ENCODE peak calls at places on chromosomes 6 and 20, in eight cellular contexts. One of them, this sample, is unnamed.

GRCh38 chr6:71199796-71200195 is 88.8 kb upstream of the OGFRL1 start:
- DNase-seq in NAMALWA: no peak
- DNase-seq in NCI-H510A: no peak
- DNase-seq in ACHN: no peak
- DNase-seq in GOT3: no peak
- DNase-seq in fibroblast of lung: no peak
- DNase-seq in amygdala: no peak
- DNase-seq in GDM1: no peak
- DNase-seq in this sample: no peak

GRCh38 chr6:34610819-34611477 is 54.8 kb upstream of the SPDEF start:
- DNase-seq in NAMALWA: no peak
- DNase-seq in NCI-H510A: no peak
- DNase-seq in ACHN: no peak
- DNase-seq in GOT3: no peak
- DNase-seq in fibroblast of lung: peak
- DNase-seq in amygdala: no peak
- DNase-seq in GDM1: no peak
- DNase-seq in this sample: no peak

GRCh38 chr6:24838994-24839393 is 40.3 kb upstream of the ARMH2 start:
- DNase-seq in NAMALWA: no peak
- DNase-seq in NCI-H510A: no peak
- DNase-seq in ACHN: no peak
- DNase-seq in GOT3: no peak
- DNase-seq in fibroblast of lung: no peak
- DNase-seq in amygdala: no peak
- DNase-seq in GDM1: no peak
- DNase-seq in this sample: peak

GRCh38 chr6:26520840-26521484 is 17.2 kb upstream of the HMGN4 start:
- DNase-seq in NAMALWA: peak
- DNase-seq in NCI-H510A: peak
- DNase-seq in ACHN: peak
- DNase-seq in GOT3: peak
- DNase-seq in fibroblast of lung: peak
- DNase-seq in amygdala: peak
- DNase-seq in GDM1: peak
- DNase-seq in this sample: peak

GRCh38 chr6:169847141-169847674 is 95.8 kb downstream of the ERMARD start:
- DNase-seq in NAMALWA: no peak
- DNase-seq in NCI-H510A: no peak
- DNase-seq in ACHN: no peak
- DNase-seq in GOT3: no peak
- DNase-seq in fibroblast of lung: no peak
- DNase-seq in amygdala: no peak
- DNase-seq in GDM1: no peak
- DNase-seq in this sample: no peak

GRCh38 chr20:38828514-38829295 is 23.2 kb downstream of the PPP1R16B start:
- DNase-seq in NAMALWA: no peak
- DNase-seq in NCI-H510A: no peak
- DNase-seq in ACHN: no peak
- DNase-seq in GOT3: no peak
- DNase-seq in fibroblast of lung: no peak
- DNase-seq in amygdala: no peak
- DNase-seq in GDM1: no peak
- DNase-seq in this sample: no peak

GRCh38 chr20:33549229-33549628 is 59.3 kb downstream of the CBFA2T2 start:
- DNase-seq in NAMALWA: no peak
- DNase-seq in NCI-H510A: no peak
- DNase-seq in ACHN: no peak
- DNase-seq in GOT3: no peak
- DNase-seq in fibroblast of lung: no peak
- DNase-seq in amygdala: no peak
- DNase-seq in GDM1: no peak
- DNase-seq in this sample: no peak

GRCh38 chr20:49172413-49172812 is 15.7 kb downstream of the STAU1 start:
- DNase-seq in NAMALWA: no peak
- DNase-seq in NCI-H510A: no peak
- DNase-seq in ACHN: no peak
- DNase-seq in GOT3: no peak
- DNase-seq in fibroblast of lung: no peak
- DNase-seq in amygdala: no peak
- DNase-seq in GDM1: no peak
- DNase-seq in this sample: no peak

GRCh38 chr6:11236351-11236750 is 3.9 kb upstream of the NEDD9 start:
- DNase-seq in NAMALWA: peak
- DNase-seq in NCI-H510A: no peak
- DNase-seq in ACHN: no peak
- DNase-seq in GOT3: no peak
- DNase-seq in fibroblast of lung: no peak
- DNase-seq in amygdala: no peak
- DNase-seq in GDM1: no peak
- DNase-seq in this sample: no peak

GRCh38 chr6:7615611-7616383 is 25.8 kb downstream of the SNRNP48 start:
- DNase-seq in NAMALWA: peak
- DNase-seq in NCI-H510A: peak
- DNase-seq in ACHN: peak
- DNase-seq in GOT3: no peak
- DNase-seq in fibroblast of lung: peak
- DNase-seq in amygdala: no peak
- DNase-seq in GDM1: no peak
- DNase-seq in this sample: no peak

GRCh38 chr6:117829594-117830319 is 77.3 kb upstream of the SLC35F1 start:
- DNase-seq in NAMALWA: peak
- DNase-seq in NCI-H510A: no peak
- DNase-seq in ACHN: peak
- DNase-seq in GOT3: peak
- DNase-seq in fibroblast of lung: peak
- DNase-seq in amygdala: no peak
- DNase-seq in GDM1: no peak
- DNase-seq in this sample: no peak

GRCh38 chr20:50136822-50137599 is 16.5 kb downstream of the PEDS1 start:
- DNase-seq in NAMALWA: no peak
- DNase-seq in NCI-H510A: no peak
- DNase-seq in ACHN: no peak
- DNase-seq in GOT3: no peak
- DNase-seq in fibroblast of lung: no peak
- DNase-seq in amygdala: no peak
- DNase-seq in GDM1: no peak
- DNase-seq in this sample: no peak

GRCh38 chr6:13988908-13989307 is 64.2 kb downstream of the RNF182 start:
- DNase-seq in NAMALWA: no peak
- DNase-seq in NCI-H510A: no peak
- DNase-seq in ACHN: no peak
- DNase-seq in GOT3: no peak
- DNase-seq in fibroblast of lung: no peak
- DNase-seq in amygdala: no peak
- DNase-seq in GDM1: no peak
- DNase-seq in this sample: no peak

GRCh38 chr20:53276143-53276542 is 304.0 kb downstream of the TSHZ2 start:
- DNase-seq in NAMALWA: no peak
- DNase-seq in NCI-H510A: no peak
- DNase-seq in ACHN: no peak
- DNase-seq in GOT3: no peak
- DNase-seq in fibroblast of lung: no peak
- DNase-seq in amygdala: no peak
- DNase-seq in GDM1: no peak
- DNase-seq in this sample: no peak

GRCh38 chr6:124577734-124578281 is 384.4 kb upstream of the RNF217 start:
- DNase-seq in NAMALWA: no peak
- DNase-seq in NCI-H510A: no peak
- DNase-seq in ACHN: no peak
- DNase-seq in GOT3: no peak
- DNase-seq in fibroblast of lung: no peak
- DNase-seq in amygdala: no peak
- DNase-seq in GDM1: no peak
- DNase-seq in this sample: no peak

GRCh38 chr6:53827485-53827884 is 32.7 kb downstream of the LRRC1 start:
- DNase-seq in NAMALWA: no peak
- DNase-seq in NCI-H510A: no peak
- DNase-seq in ACHN: no peak
- DNase-seq in GOT3: no peak
- DNase-seq in fibroblast of lung: no peak
- DNase-seq in amygdala: no peak
- DNase-seq in GDM1: no peak
- DNase-seq in this sample: no peak

GRCh38 chr20:8062781-8063180 is 43.2 kb upstream of the TMX4 start:
- DNase-seq in NAMALWA: no peak
- DNase-seq in NCI-H510A: no peak
- DNase-seq in ACHN: no peak
- DNase-seq in GOT3: no peak
- DNase-seq in fibroblast of lung: peak
- DNase-seq in amygdala: no peak
- DNase-seq in GDM1: no peak
- DNase-seq in this sample: no peak

GRCh38 chr6:158290659-158291058 is 21.6 kb upstream of the TULP4 start:
- DNase-seq in NAMALWA: peak
- DNase-seq in NCI-H510A: no peak
- DNase-seq in ACHN: peak
- DNase-seq in GOT3: no peak
- DNase-seq in fibroblast of lung: no peak
- DNase-seq in amygdala: no peak
- DNase-seq in GDM1: no peak
- DNase-seq in this sample: no peak

GRCh38 chr6:89351632-89352328 is 742 bp downstream of the UBE2J1 start:
- DNase-seq in NAMALWA: peak
- DNase-seq in NCI-H510A: no peak
- DNase-seq in ACHN: no peak
- DNase-seq in GOT3: no peak
- DNase-seq in fibroblast of lung: peak
- DNase-seq in amygdala: no peak
- DNase-seq in GDM1: no peak
- DNase-seq in this sample: no peak

This sample was measured in nucleus accumbens.